ENCODE peak calls at places on chromosomes 5 and 9, in nine cellular contexts. One of them, this sample, is unnamed.

GRCh38 chr5:55636711-55637110 is 75.4 kb downstream of the SLC38A9 start:
- DNase-seq in lower leg skin: no peak
- DNase-seq in kidney epithelial cell: no peak
- DNase-seq in AG04449: no peak
- DNase-seq in suprapubic skin: no peak
- DNase-seq in GM12865: no peak
- DNase-seq in endothelial cell: no peak
- DNase-seq in spleen: no peak
- DNase-seq in neural crest cell: no peak
- DNase-seq in this sample: no peak

GRCh38 chr5:2130361-2130760 is 247.6 kb upstream of the IRX4 start:
- DNase-seq in GM12865: no peak
- DNase-seq in suprapubic skin: no peak
- DNase-seq in AG04449: no peak
- DNase-seq in lower leg skin: no peak
- DNase-seq in endothelial cell: no peak
- DNase-seq in spleen: no peak
- DNase-seq in kidney epithelial cell: no peak
- DNase-seq in neural crest cell: no peak
- DNase-seq in this sample: no peak

GRCh38 chr9:131323629-131324028 is 34.1 kb downstream of the PLPP7 start:
- DNase-seq in kidney epithelial cell: no peak
- DNase-seq in GM12865: no peak
- DNase-seq in lower leg skin: no peak
- DNase-seq in neural crest cell: no peak
- DNase-seq in spleen: peak; percentile 40
- DNase-seq in endothelial cell: no peak
- DNase-seq in AG04449: no peak
- DNase-seq in suprapubic skin: no peak
- DNase-seq in this sample: no peak

GRCh38 chr9:71683598-71684235 is 84.6 kb downstream of the CEMIP2 start:
- DNase-seq in lower leg skin: peak; percentile 48
- DNase-seq in GM12865: no peak
- DNase-seq in endothelial cell: no peak
- DNase-seq in kidney epithelial cell: no peak
- DNase-seq in AG04449: no peak
- DNase-seq in suprapubic skin: peak; percentile 75
- DNase-seq in spleen: no peak
- DNase-seq in neural crest cell: no peak
- DNase-seq in this sample: no peak

GRCh38 chr9:95188459-95188858 is 129.1 kb downstream of the FANCC start:
- DNase-seq in suprapubic skin: no peak
- DNase-seq in neural crest cell: no peak
- DNase-seq in endothelial cell: no peak
- DNase-seq in GM12865: no peak
- DNase-seq in spleen: no peak
- DNase-seq in kidney epithelial cell: no peak
- DNase-seq in lower leg skin: no peak
- DNase-seq in AG04449: no peak
- DNase-seq in this sample: no peak

GRCh38 chr9:83535736-83536135 is 2.5 kb downstream of the FRMD3 start:
- DNase-seq in endothelial cell: no peak
- DNase-seq in spleen: no peak
- DNase-seq in AG04449: no peak
- DNase-seq in kidney epithelial cell: no peak
- DNase-seq in suprapubic skin: no peak
- DNase-seq in neural crest cell: no peak
- DNase-seq in lower leg skin: no peak
- DNase-seq in GM12865: no peak
- DNase-seq in this sample: no peak

GRCh38 chr5:122559676-122560075 is 215.2 kb upstream of the SNX2 start:
- DNase-seq in endothelial cell: no peak
- DNase-seq in kidney epithelial cell: no peak
- DNase-seq in AG04449: no peak
- DNase-seq in neural crest cell: no peak
- DNase-seq in suprapubic skin: no peak
- DNase-seq in GM12865: no peak
- DNase-seq in spleen: no peak
- DNase-seq in lower leg skin: no peak
- DNase-seq in this sample: no peak

GRCh38 chr9:14307989-14308750 is 5.8 kb downstream of the NFIB start:
- DNase-seq in GM12865: no peak
- DNase-seq in lower leg skin: no peak
- DNase-seq in suprapubic skin: no peak
- DNase-seq in endothelial cell: no peak
- DNase-seq in neural crest cell: no peak
- DNase-seq in spleen: no peak
- DNase-seq in AG04449: no peak
- DNase-seq in kidney epithelial cell: no peak
- DNase-seq in this sample: no peak

GRCh38 chr9:131349522-131349880 is 44.4 kb upstream of the PRRC2B start:
- DNase-seq in kidney epithelial cell: no peak
- DNase-seq in endothelial cell: no peak
- DNase-seq in suprapubic skin: peak; percentile 58
- DNase-seq in lower leg skin: no peak
- DNase-seq in AG04449: no peak
- DNase-seq in spleen: no peak
- DNase-seq in GM12865: no peak
- DNase-seq in neural crest cell: no peak
- DNase-seq in this sample: no peak

GRCh38 chr5:168712280-168712924 is 133.2 kb upstream of the PANK3 start:
- DNase-seq in endothelial cell: no peak
- DNase-seq in GM12865: peak; percentile 68
- DNase-seq in AG04449: peak; percentile 97
- DNase-seq in suprapubic skin: no peak
- DNase-seq in neural crest cell: no peak
- DNase-seq in spleen: no peak
- DNase-seq in kidney epithelial cell: peak; percentile 93
- DNase-seq in lower leg skin: no peak
- DNase-seq in this sample: no peak

GRCh38 chr9:77013186-77013931 is 6.1 kb upstream of the FOXB2 start:
- DNase-seq in neural crest cell: no peak
- DNase-seq in lower leg skin: no peak
- DNase-seq in suprapubic skin: no peak
- DNase-seq in spleen: no peak
- DNase-seq in endothelial cell: no peak
- DNase-seq in AG04449: no peak
- DNase-seq in GM12865: no peak
- DNase-seq in kidney epithelial cell: no peak
- DNase-seq in this sample: no peak

GRCh38 chr9:98545041-98545440 is 163.7 kb downstream of the GABBR2 start:
- DNase-seq in GM12865: no peak
- DNase-seq in AG04449: no peak
- DNase-seq in endothelial cell: no peak
- DNase-seq in spleen: no peak
- DNase-seq in kidney epithelial cell: no peak
- DNase-seq in lower leg skin: no peak
- DNase-seq in suprapubic skin: no peak
- DNase-seq in neural crest cell: no peak
- DNase-seq in this sample: no peak

GRCh38 chr5:9466677-9467076 is 79.2 kb downstream of the SEMA5A start:
- DNase-seq in GM12865: no peak
- DNase-seq in neural crest cell: no peak
- DNase-seq in endothelial cell: no peak
- DNase-seq in lower leg skin: no peak
- DNase-seq in suprapubic skin: no peak
- DNase-seq in AG04449: no peak
- DNase-seq in kidney epithelial cell: no peak
- DNase-seq in spleen: no peak
- DNase-seq in this sample: no peak

GRCh38 chr9:125343518-125344284 is 82.1 kb downstream of the GAPVD1 start:
- DNase-seq in spleen: no peak
- DNase-seq in endothelial cell: no peak
- DNase-seq in suprapubic skin: no peak
- DNase-seq in kidney epithelial cell: peak; percentile 26
- DNase-seq in AG04449: peak; percentile 10
- DNase-seq in lower leg skin: no peak
- DNase-seq in GM12865: no peak
- DNase-seq in neural crest cell: no peak
- DNase-seq in this sample: no peak

GRCh38 chr5:80958611-80959010 is 1.6 kb upstream of the RASGRF2 start:
- DNase-seq in lower leg skin: no peak
- DNase-seq in AG04449: no peak
- DNase-seq in spleen: no peak
- DNase-seq in kidney epithelial cell: no peak
- DNase-seq in endothelial cell: no peak
- DNase-seq in neural crest cell: no peak
- DNase-seq in GM12865: no peak
- DNase-seq in suprapubic skin: no peak
- DNase-seq in this sample: no peak

GRCh38 chr5:10935536-10935935 is 174.5 kb upstream of the DAP start:
- DNase-seq in suprapubic skin: no peak
- DNase-seq in AG04449: no peak
- DNase-seq in kidney epithelial cell: no peak
- DNase-seq in neural crest cell: no peak
- DNase-seq in GM12865: no peak
- DNase-seq in lower leg skin: no peak
- DNase-seq in spleen: no peak
- DNase-seq in endothelial cell: no peak
- DNase-seq in this sample: no peak

GRCh38 chr5:97501286-97501964 is 318.4 kb upstream of the RIOK2 start:
- DNase-seq in neural crest cell: no peak
- DNase-seq in GM12865: no peak
- DNase-seq in lower leg skin: no peak
- DNase-seq in spleen: no peak
- DNase-seq in AG04449: no peak
- DNase-seq in endothelial cell: no peak
- DNase-seq in kidney epithelial cell: no peak
- DNase-seq in suprapubic skin: no peak
- DNase-seq in this sample: no peak

GRCh38 chr9:105483618-105484017 is 35.8 kb downstream of the FSD1L start:
- DNase-seq in GM12865: no peak
- DNase-seq in endothelial cell: no peak
- DNase-seq in AG04449: no peak
- DNase-seq in neural crest cell: no peak
- DNase-seq in lower leg skin: no peak
- DNase-seq in spleen: no peak
- DNase-seq in kidney epithelial cell: no peak
- DNase-seq in suprapubic skin: no peak
- DNase-seq in this sample: no peak
- TF ChIP-seq CTCF in GM12865: no peak
- TF ChIP-seq CTCF in endothelial cell: no peak
- TF ChIP-seq CTCF in AG04449: no peak
- TF ChIP-seq CTCF in neural crest cell: no peak
- TF ChIP-seq CTCF in lower leg skin: no peak
- TF ChIP-seq CTCF in spleen: no peak
- TF ChIP-seq CTCF in kidney epithelial cell: no peak
- TF ChIP-seq CTCF in suprapubic skin: no peak
- TF ChIP-seq CTCF in this sample: no peak

GRCh38 chr5:58582411-58583393 is at the start of gene RAB3C:
- DNase-seq in GM12865: peak; percentile 77
- DNase-seq in endothelial cell: peak; percentile 91
- DNase-seq in AG04449: peak; percentile 53
- DNase-seq in suprapubic skin: peak; percentile 88
- DNase-seq in spleen: peak; percentile 96
- DNase-seq in kidney epithelial cell: peak; percentile 82
- DNase-seq in neural crest cell: peak; percentile 84
- DNase-seq in lower leg skin: peak; percentile 78
- DNase-seq in this sample: peak; percentile 84
- TF ChIP-seq CTCF in GM12865: no peak
- TF ChIP-seq CTCF in endothelial cell: no peak
- TF ChIP-seq CTCF in AG04449: no peak
- TF ChIP-seq CTCF in suprapubic skin: no peak
- TF ChIP-seq CTCF in spleen: no peak
- TF ChIP-seq CTCF in kidney epithelial cell: no peak
- TF ChIP-seq CTCF in neural crest cell: no peak
- TF ChIP-seq CTCF in lower leg skin: no peak
- TF ChIP-seq CTCF in this sample: no peak

GRCh38 chr9:29220852-29221251 is 1647.6 kb upstream of the C9orf72 start:
- DNase-seq in endothelial cell: no peak
- DNase-seq in suprapubic skin: no peak
- DNase-seq in AG04449: no peak
- DNase-seq in neural crest cell: no peak
- DNase-seq in spleen: no peak
- DNase-seq in kidney epithelial cell: no peak
- DNase-seq in GM12865: no peak
- DNase-seq in lower leg skin: no peak
- DNase-seq in this sample: no peak
- TF ChIP-seq CTCF in endothelial cell: no peak
- TF ChIP-seq CTCF in suprapubic skin: no peak
- TF ChIP-seq CTCF in AG04449: no peak
- TF ChIP-seq CTCF in neural crest cell: no peak
- TF ChIP-seq CTCF in spleen: no peak
- TF ChIP-seq CTCF in kidney epithelial cell: no peak
- TF ChIP-seq CTCF in GM12865: no peak
- TF ChIP-seq CTCF in lower leg skin: no peak
- TF ChIP-seq CTCF in this sample: no peak

GRCh38 chr5:53025506-53025905 is 36.4 kb downstream of the ITGA2 start:
- DNase-seq in kidney epithelial cell: no peak
- DNase-seq in GM12865: no peak
- DNase-seq in AG04449: no peak
- DNase-seq in lower leg skin: no peak
- DNase-seq in neural crest cell: no peak
- DNase-seq in endothelial cell: no peak
- DNase-seq in spleen: no peak
- DNase-seq in suprapubic skin: no peak
- DNase-seq in this sample: no peak
- TF ChIP-seq CTCF in kidney epithelial cell: no peak
- TF ChIP-seq CTCF in GM12865: no peak
- TF ChIP-seq CTCF in AG04449: no peak
- TF ChIP-seq CTCF in lower leg skin: no peak
- TF ChIP-seq CTCF in neural crest cell: no peak
- TF ChIP-seq CTCF in endothelial cell: no peak
- TF ChIP-seq CTCF in spleen: no peak
- TF ChIP-seq CTCF in suprapubic skin: no peak
- TF ChIP-seq CTCF in this sample: no peak

DNA sequence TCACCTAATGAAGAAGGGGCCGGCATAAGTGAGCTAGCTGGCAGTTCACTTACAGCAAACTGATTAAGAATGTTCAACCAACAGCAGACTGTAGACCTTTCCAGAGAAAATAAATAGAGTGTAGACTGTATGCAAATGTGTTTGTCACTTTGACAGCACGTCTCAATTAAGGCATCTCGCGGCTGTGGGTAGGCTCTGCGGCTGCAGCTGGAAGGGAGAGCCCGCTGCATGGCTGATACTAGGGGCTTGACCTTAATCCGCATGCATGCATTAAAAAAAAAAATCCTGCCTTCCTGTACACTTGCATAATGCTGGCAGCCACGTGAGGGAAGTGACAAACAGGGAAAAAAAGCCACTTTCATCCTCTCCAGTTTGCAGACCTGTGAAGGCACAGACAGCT is 82.3 kb downstream of the CRB2 start:
- DNase-seq in suprapubic skin: peak; percentile 8
- DNase-seq in kidney epithelial cell: no peak
- DNase-seq in GM12865: no peak
- DNase-seq in neural crest cell: peak; percentile 34
- DNase-seq in AG04449: no peak
- DNase-seq in spleen: peak; percentile 28
- DNase-seq in lower leg skin: no peak
- DNase-seq in endothelial cell: no peak
- DNase-seq in this sample: no peak
- TF ChIP-seq CTCF in suprapubic skin: no peak
- TF ChIP-seq CTCF in kidney epithelial cell: no peak
- TF ChIP-seq CTCF in GM12865: no peak
- TF ChIP-seq CTCF in neural crest cell: no peak
- TF ChIP-seq CTCF in AG04449: no peak
- TF ChIP-seq CTCF in spleen: no peak
- TF ChIP-seq CTCF in lower leg skin: no peak
- TF ChIP-seq CTCF in endothelial cell: no peak
- TF ChIP-seq CTCF in this sample: no peak

GRCh38 chr9:126773004-126773607 is 31.7 kb upstream of the ZBTB43 start:
- DNase-seq in lower leg skin: no peak
- DNase-seq in endothelial cell: peak; percentile 40
- DNase-seq in spleen: no peak
- DNase-seq in neural crest cell: no peak
- DNase-seq in kidney epithelial cell: no peak
- DNase-seq in GM12865: peak; percentile 30
- DNase-seq in AG04449: no peak
- DNase-seq in suprapubic skin: no peak
- DNase-seq in this sample: no peak
- TF ChIP-seq CTCF in lower leg skin: no peak
- TF ChIP-seq CTCF in endothelial cell: peak; percentile 67
- TF ChIP-seq CTCF in spleen: no peak
- TF ChIP-seq CTCF in neural crest cell: peak; percentile 61
- TF ChIP-seq CTCF in kidney epithelial cell: peak; percentile 52
- TF ChIP-seq CTCF in GM12865: peak; percentile 47
- TF ChIP-seq CTCF in AG04449: peak; percentile 47
- TF ChIP-seq CTCF in suprapubic skin: peak; percentile 45
- TF ChIP-seq CTCF in this sample: peak; percentile 51